ENCODE peak calls at places on chromosomes 7 and 10, in ten cellular contexts. One of them, this sample, is unnamed.

GRCh38 chr10:3319811-3320226 is 147.2 kb upstream of the PITRM1 start:
- DNase-seq in heart right ventricle: no peak
- DNase-seq in PC-9: no peak
- DNase-seq in CD8-positive, alpha-beta T cell: no peak
- DNase-seq in fibroblast of mammary gland: no peak
- DNase-seq in fibroblast of pulmonary artery: no peak
- DNase-seq in A549: no peak
- DNase-seq in MM.1S: no peak
- DNase-seq in endothelial cell: no peak
- DNase-seq in neural crest cell: no peak
- DNase-seq in this sample: no peak

GRCh38 chr10:69004821-69005220 is 16.2 kb downstream of the KIFBP start:
- DNase-seq in neural crest cell: no peak
- DNase-seq in heart right ventricle: no peak
- DNase-seq in fibroblast of mammary gland: peak
- DNase-seq in endothelial cell: no peak
- DNase-seq in PC-9: peak
- DNase-seq in A549: peak
- DNase-seq in fibroblast of pulmonary artery: peak
- DNase-seq in CD8-positive, alpha-beta T cell: no peak
- DNase-seq in MM.1S: peak
- DNase-seq in this sample: no peak

GRCh38 chr7:103150192-103150591 is 1.3 kb upstream of the NAPEPLD start:
- DNase-seq in endothelial cell: no peak
- DNase-seq in MM.1S: no peak
- DNase-seq in PC-9: peak
- DNase-seq in A549: no peak
- DNase-seq in CD8-positive, alpha-beta T cell: no peak
- DNase-seq in neural crest cell: no peak
- DNase-seq in fibroblast of mammary gland: no peak
- DNase-seq in heart right ventricle: no peak
- DNase-seq in fibroblast of pulmonary artery: no peak
- DNase-seq in this sample: no peak

GRCh38 chr10:22325948-22326702 is 5.2 kb downstream of the BMI1 start:
- DNase-seq in fibroblast of mammary gland: peak
- DNase-seq in heart right ventricle: no peak
- DNase-seq in CD8-positive, alpha-beta T cell: no peak
- DNase-seq in endothelial cell: no peak
- DNase-seq in fibroblast of pulmonary artery: no peak
- DNase-seq in MM.1S: no peak
- DNase-seq in A549: no peak
- DNase-seq in neural crest cell: no peak
- DNase-seq in PC-9: no peak
- DNase-seq in this sample: no peak

GRCh38 chr7:23191022-23191421 is 9.2 kb downstream of the NUP42 start:
- DNase-seq in heart right ventricle: no peak
- DNase-seq in fibroblast of pulmonary artery: no peak
- DNase-seq in PC-9: no peak
- DNase-seq in fibroblast of mammary gland: no peak
- DNase-seq in neural crest cell: no peak
- DNase-seq in MM.1S: no peak
- DNase-seq in endothelial cell: no peak
- DNase-seq in CD8-positive, alpha-beta T cell: no peak
- DNase-seq in A549: no peak
- DNase-seq in this sample: no peak

GRCh38 chr10:96370575-96371157 is 11.9 kb upstream of the OPALIN start:
- DNase-seq in fibroblast of mammary gland: peak
- DNase-seq in MM.1S: peak
- DNase-seq in CD8-positive, alpha-beta T cell: peak
- DNase-seq in fibroblast of pulmonary artery: peak
- DNase-seq in A549: peak
- DNase-seq in neural crest cell: peak
- DNase-seq in PC-9: no peak
- DNase-seq in heart right ventricle: peak
- DNase-seq in endothelial cell: peak
- DNase-seq in this sample: no peak

GRCh38 chr7:89334785-89335184 is 539.2 kb upstream of the TEX47 start:
- DNase-seq in neural crest cell: no peak
- DNase-seq in fibroblast of pulmonary artery: no peak
- DNase-seq in fibroblast of mammary gland: no peak
- DNase-seq in MM.1S: no peak
- DNase-seq in CD8-positive, alpha-beta T cell: no peak
- DNase-seq in A549: peak
- DNase-seq in heart right ventricle: no peak
- DNase-seq in PC-9: no peak
- DNase-seq in endothelial cell: no peak
- DNase-seq in this sample: no peak

GRCh38 chr10:73648252-73648651 is 7.0 kb upstream of the MYOZ1 start:
- DNase-seq in heart right ventricle: no peak
- DNase-seq in fibroblast of mammary gland: no peak
- DNase-seq in PC-9: no peak
- DNase-seq in MM.1S: no peak
- DNase-seq in fibroblast of pulmonary artery: no peak
- DNase-seq in A549: no peak
- DNase-seq in endothelial cell: no peak
- DNase-seq in CD8-positive, alpha-beta T cell: no peak
- DNase-seq in neural crest cell: no peak
- DNase-seq in this sample: no peak

GRCh38 chr7:91632948-91633519 is 247.5 kb downstream of the MTERF1 start:
- DNase-seq in endothelial cell: no peak
- DNase-seq in MM.1S: no peak
- DNase-seq in CD8-positive, alpha-beta T cell: no peak
- DNase-seq in A549: no peak
- DNase-seq in PC-9: no peak
- DNase-seq in neural crest cell: no peak
- DNase-seq in heart right ventricle: no peak
- DNase-seq in fibroblast of mammary gland: no peak
- DNase-seq in fibroblast of pulmonary artery: no peak
- DNase-seq in this sample: no peak

GRCh38 chr7:3043544-3044395 is at the start of gene CARD11:
- DNase-seq in PC-9: peak
- DNase-seq in A549: no peak
- DNase-seq in endothelial cell: no peak
- DNase-seq in CD8-positive, alpha-beta T cell: peak
- DNase-seq in heart right ventricle: no peak
- DNase-seq in fibroblast of pulmonary artery: peak
- DNase-seq in MM.1S: peak
- DNase-seq in fibroblast of mammary gland: no peak
- DNase-seq in neural crest cell: no peak
- DNase-seq in this sample: no peak

GRCh38 chr10:117444497-117445040 is 69.3 kb upstream of the PDZD8 start:
- DNase-seq in endothelial cell: no peak
- DNase-seq in CD8-positive, alpha-beta T cell: no peak
- DNase-seq in MM.1S: no peak
- DNase-seq in fibroblast of mammary gland: peak
- DNase-seq in neural crest cell: no peak
- DNase-seq in A549: no peak
- DNase-seq in fibroblast of pulmonary artery: no peak
- DNase-seq in PC-9: no peak
- DNase-seq in heart right ventricle: no peak
- DNase-seq in this sample: no peak

GRCh38 chr10:30036341-30036740 is 23.0 kb downstream of the JCAD start:
- DNase-seq in fibroblast of mammary gland: no peak
- DNase-seq in heart right ventricle: no peak
- DNase-seq in CD8-positive, alpha-beta T cell: no peak
- DNase-seq in A549: no peak
- DNase-seq in PC-9: no peak
- DNase-seq in MM.1S: no peak
- DNase-seq in endothelial cell: no peak
- DNase-seq in fibroblast of pulmonary artery: peak
- DNase-seq in neural crest cell: no peak
- DNase-seq in this sample: no peak

DNA sequence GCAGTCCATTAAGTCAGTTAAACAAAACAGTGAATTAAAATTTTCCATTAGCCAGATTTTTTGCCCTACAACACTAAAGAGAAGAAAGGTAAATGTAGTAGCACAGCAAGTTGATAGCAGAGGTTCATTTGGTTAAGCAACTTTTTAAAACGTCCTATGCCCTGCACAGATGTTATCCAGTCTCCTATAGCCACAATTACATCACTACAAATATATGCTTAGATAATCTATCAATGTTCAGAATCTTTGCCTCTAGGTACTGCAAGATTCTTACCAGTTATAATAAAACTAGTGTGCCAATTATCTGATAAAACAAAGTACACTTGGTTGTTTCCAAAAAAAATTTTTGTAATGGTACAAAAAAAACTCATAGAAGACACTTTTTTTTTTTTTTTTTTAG is 175.5 kb upstream of the MYO3A start:
- DNase-seq in fibroblast of pulmonary artery: no peak
- DNase-seq in neural crest cell: no peak
- DNase-seq in MM.1S: no peak
- DNase-seq in heart right ventricle: no peak
- DNase-seq in fibroblast of mammary gland: no peak
- DNase-seq in PC-9: no peak
- DNase-seq in A549: no peak
- DNase-seq in CD8-positive, alpha-beta T cell: no peak
- DNase-seq in endothelial cell: no peak
- DNase-seq in this sample: no peak
- TF ChIP-seq CTCF in fibroblast of pulmonary artery: no peak
- TF ChIP-seq CTCF in neural crest cell: no peak
- TF ChIP-seq CTCF in MM.1S: no peak
- TF ChIP-seq CTCF in heart right ventricle: no peak
- TF ChIP-seq CTCF in fibroblast of mammary gland: no peak
- TF ChIP-seq CTCF in PC-9: no peak
- TF ChIP-seq CTCF in A549: no peak
- TF ChIP-seq CTCF in CD8-positive, alpha-beta T cell: no peak
- TF ChIP-seq CTCF in endothelial cell: no peak
- TF ChIP-seq CTCF in this sample: no peak

GRCh38 chr7:115522174-115522573 is 508.4 kb downstream of the TFEC start:
- DNase-seq in fibroblast of mammary gland: no peak
- DNase-seq in endothelial cell: no peak
- DNase-seq in PC-9: no peak
- DNase-seq in MM.1S: no peak
- DNase-seq in heart right ventricle: no peak
- DNase-seq in neural crest cell: no peak
- DNase-seq in A549: no peak
- DNase-seq in fibroblast of pulmonary artery: no peak
- DNase-seq in CD8-positive, alpha-beta T cell: no peak
- DNase-seq in this sample: no peak
- TF ChIP-seq CTCF in fibroblast of mammary gland: no peak
- TF ChIP-seq CTCF in endothelial cell: no peak
- TF ChIP-seq CTCF in PC-9: no peak
- TF ChIP-seq CTCF in MM.1S: no peak
- TF ChIP-seq CTCF in heart right ventricle: no peak
- TF ChIP-seq CTCF in neural crest cell: no peak
- TF ChIP-seq CTCF in A549: no peak
- TF ChIP-seq CTCF in fibroblast of pulmonary artery: no peak
- TF ChIP-seq CTCF in CD8-positive, alpha-beta T cell: no peak
- TF ChIP-seq CTCF in this sample: no peak

GRCh38 chr7:27727058-27727457 is 12.9 kb upstream of the TAX1BP1 start:
- DNase-seq in fibroblast of mammary gland: no peak
- DNase-seq in fibroblast of pulmonary artery: no peak
- DNase-seq in A549: no peak
- DNase-seq in PC-9: no peak
- DNase-seq in CD8-positive, alpha-beta T cell: no peak
- DNase-seq in neural crest cell: no peak
- DNase-seq in MM.1S: no peak
- DNase-seq in endothelial cell: no peak
- DNase-seq in heart right ventricle: no peak
- DNase-seq in this sample: no peak

DNA sequence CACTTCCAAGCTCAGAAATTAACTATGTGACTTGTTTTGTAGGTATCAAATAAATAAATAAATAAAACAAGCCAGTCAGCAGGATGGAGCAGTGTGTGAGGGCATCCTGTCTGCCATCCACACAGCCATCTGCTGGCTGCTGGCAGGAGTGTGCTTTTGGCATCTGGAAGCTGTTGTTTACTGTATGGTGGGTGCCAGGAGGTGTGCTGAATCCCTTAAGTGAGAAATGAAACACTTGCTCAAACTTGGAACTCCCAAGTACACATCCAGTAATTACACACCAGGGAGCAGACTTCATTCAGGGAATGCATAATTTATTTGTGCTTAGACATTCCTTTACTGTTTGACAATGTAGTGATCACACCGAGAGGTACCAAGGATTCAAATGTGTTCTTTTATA is 16.9 kb upstream of the TAX1BP1 start:
- DNase-seq in heart right ventricle: no peak
- DNase-seq in fibroblast of mammary gland: no peak
- DNase-seq in neural crest cell: no peak
- DNase-seq in CD8-positive, alpha-beta T cell: no peak
- DNase-seq in A549: peak
- DNase-seq in PC-9: no peak
- DNase-seq in MM.1S: no peak
- DNase-seq in endothelial cell: peak
- DNase-seq in fibroblast of pulmonary artery: peak
- DNase-seq in this sample: no peak
- TF ChIP-seq CTCF in heart right ventricle: no peak
- TF ChIP-seq CTCF in fibroblast of mammary gland: peak
- TF ChIP-seq CTCF in neural crest cell: no peak
- TF ChIP-seq CTCF in CD8-positive, alpha-beta T cell: no peak
- TF ChIP-seq CTCF in A549: peak
- TF ChIP-seq CTCF in PC-9: peak
- TF ChIP-seq CTCF in MM.1S: no peak
- TF ChIP-seq CTCF in endothelial cell: no peak
- TF ChIP-seq CTCF in fibroblast of pulmonary artery: peak
- TF ChIP-seq CTCF in this sample: peak

DNA sequence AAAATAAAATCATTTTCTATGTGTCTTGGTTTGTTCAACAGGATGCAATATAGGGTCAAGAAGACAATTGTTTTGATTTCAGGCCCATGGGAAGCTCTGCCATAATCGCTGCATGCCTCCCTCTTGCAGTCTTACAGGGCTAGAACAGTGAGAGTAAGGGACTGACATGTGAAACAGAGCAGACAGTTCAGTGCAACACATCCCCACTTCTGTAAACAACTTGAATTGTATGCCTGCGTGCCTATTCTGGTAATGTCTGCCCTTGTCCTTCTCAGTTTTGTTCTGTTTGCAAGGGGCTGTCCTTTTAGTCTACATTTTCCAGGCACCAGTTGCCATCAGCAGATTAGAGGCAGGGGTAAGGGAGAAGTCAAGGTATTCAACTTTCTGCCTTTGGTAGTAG is 34.8 kb upstream of the GPR37 start:
- DNase-seq in endothelial cell: no peak
- DNase-seq in fibroblast of mammary gland: no peak
- DNase-seq in A549: no peak
- DNase-seq in PC-9: no peak
- DNase-seq in heart right ventricle: no peak
- DNase-seq in CD8-positive, alpha-beta T cell: no peak
- DNase-seq in neural crest cell: no peak
- DNase-seq in fibroblast of pulmonary artery: no peak
- DNase-seq in MM.1S: no peak
- DNase-seq in this sample: no peak
- TF ChIP-seq CTCF in endothelial cell: no peak
- TF ChIP-seq CTCF in fibroblast of mammary gland: no peak
- TF ChIP-seq CTCF in A549: no peak
- TF ChIP-seq CTCF in PC-9: no peak
- TF ChIP-seq CTCF in heart right ventricle: no peak
- TF ChIP-seq CTCF in CD8-positive, alpha-beta T cell: no peak
- TF ChIP-seq CTCF in neural crest cell: no peak
- TF ChIP-seq CTCF in fibroblast of pulmonary artery: no peak
- TF ChIP-seq CTCF in MM.1S: no peak
- TF ChIP-seq CTCF in this sample: no peak